ENCODE peak calls at places on chromosomes 1 and 21, in five cellular contexts. One of them, this sample, is unnamed.

GRCh38 chr1:38785285-38786039 is 74.1 kb downstream of the RRAGC start:
- DNase-seq in bronchial epithelial cell: peak; percentile 48
- DNase-seq in foreskin fibroblast: no peak
- DNase-seq in fibroblast of mammary gland: no peak
- DNase-seq in tibial artery: no peak
- DNase-seq in this sample: no peak

GRCh38 chr1:87512431-87512830 is 183.8 kb downstream of the LMO4 start:
- DNase-seq in bronchial epithelial cell: no peak
- DNase-seq in foreskin fibroblast: no peak
- DNase-seq in fibroblast of mammary gland: no peak
- DNase-seq in tibial artery: no peak
- DNase-seq in this sample: peak; percentile 7

GRCh38 chr1:228344631-228345072 is 62.0 kb downstream of the TRIM11 start:
- DNase-seq in bronchial epithelial cell: peak; percentile 49
- DNase-seq in foreskin fibroblast: no peak
- DNase-seq in fibroblast of mammary gland: no peak
- DNase-seq in tibial artery: peak; percentile 7
- DNase-seq in this sample: no peak

GRCh38 chr1:18463063-18463462 is 17.7 kb upstream of the KLHDC7A start:
- DNase-seq in bronchial epithelial cell: no peak
- DNase-seq in foreskin fibroblast: no peak
- DNase-seq in fibroblast of mammary gland: no peak
- DNase-seq in tibial artery: no peak
- DNase-seq in this sample: no peak

GRCh38 chr1:225626698-225627097 is 26.2 kb downstream of the ENAH start:
- DNase-seq in bronchial epithelial cell: peak; percentile 84
- DNase-seq in foreskin fibroblast: peak; percentile 31
- DNase-seq in fibroblast of mammary gland: peak; percentile 63
- DNase-seq in tibial artery: no peak
- DNase-seq in this sample: peak; percentile 38

GRCh38 chr1:8765253-8765652 is 52.2 kb downstream of the RERE start:
- DNase-seq in bronchial epithelial cell: no peak
- DNase-seq in foreskin fibroblast: no peak
- DNase-seq in fibroblast of mammary gland: no peak
- DNase-seq in tibial artery: no peak
- DNase-seq in this sample: no peak

GRCh38 chr1:172254521-172255222 is 165.8 kb upstream of the C1orf105 start:
- DNase-seq in bronchial epithelial cell: peak; percentile 94
- DNase-seq in foreskin fibroblast: peak; percentile 65
- DNase-seq in fibroblast of mammary gland: peak; percentile 90
- DNase-seq in tibial artery: no peak
- DNase-seq in this sample: peak; percentile 95

GRCh38 chr1:162939035-162939434 is 78.1 kb upstream of the CCDC190 start:
- DNase-seq in bronchial epithelial cell: no peak
- DNase-seq in foreskin fibroblast: no peak
- DNase-seq in fibroblast of mammary gland: no peak
- DNase-seq in tibial artery: no peak
- DNase-seq in this sample: no peak

GRCh38 chr1:93120614-93121013 is 41.5 kb downstream of the MTF2 start:
- DNase-seq in bronchial epithelial cell: no peak
- DNase-seq in foreskin fibroblast: no peak
- DNase-seq in fibroblast of mammary gland: no peak
- DNase-seq in tibial artery: no peak
- DNase-seq in this sample: no peak

GRCh38 chr1:3352084-3352951 is 102.1 kb upstream of the ARHGEF16 start:
- DNase-seq in bronchial epithelial cell: no peak
- DNase-seq in foreskin fibroblast: peak; percentile 80
- DNase-seq in fibroblast of mammary gland: peak; percentile 82
- DNase-seq in tibial artery: peak; percentile 82
- DNase-seq in this sample: peak; percentile 89

GRCh38 chr1:151775894-151776664 is 12.8 kb upstream of the MRPL9 start:
- DNase-seq in bronchial epithelial cell: no peak
- DNase-seq in foreskin fibroblast: no peak
- DNase-seq in fibroblast of mammary gland: no peak
- DNase-seq in tibial artery: no peak
- DNase-seq in this sample: no peak

GRCh38 chr1:30763654-30764248 is 6.2 kb upstream of the LAPTM5 start:
- DNase-seq in bronchial epithelial cell: no peak
- DNase-seq in foreskin fibroblast: peak; percentile 34
- DNase-seq in fibroblast of mammary gland: no peak
- DNase-seq in tibial artery: peak; percentile 60
- DNase-seq in this sample: peak; percentile 72

GRCh38 chr21:31191553-31191952 is 152.5 kb downstream of the TIAM1 start:
- DNase-seq in bronchial epithelial cell: no peak
- DNase-seq in foreskin fibroblast: no peak
- DNase-seq in fibroblast of mammary gland: no peak
- DNase-seq in tibial artery: no peak
- DNase-seq in this sample: no peak

GRCh38 chr1:23100074-23100748 is 68.4 kb downstream of the LUZP1 start:
- DNase-seq in bronchial epithelial cell: peak; percentile 92
- DNase-seq in foreskin fibroblast: peak; percentile 96
- DNase-seq in fibroblast of mammary gland: peak; percentile 97
- DNase-seq in tibial artery: peak; percentile 69
- DNase-seq in this sample: peak; percentile 92
- TF ChIP-seq CTCF in bronchial epithelial cell: no peak
- TF ChIP-seq CTCF in foreskin fibroblast: no peak
- TF ChIP-seq CTCF in fibroblast of mammary gland: no peak
- TF ChIP-seq CTCF in tibial artery: no peak
- TF ChIP-seq CTCF in this sample: no peak

GRCh38 chr1:1776672-1777393 is 1.4 kb downstream of the NADK start:
- DNase-seq in bronchial epithelial cell: no peak
- DNase-seq in foreskin fibroblast: no peak
- DNase-seq in fibroblast of mammary gland: no peak
- DNase-seq in tibial artery: no peak
- DNase-seq in this sample: no peak
- H3K4me3 ChIP-seq in bronchial epithelial cell: peak overlapping the region; percentile 96
- H3K4me3 ChIP-seq in foreskin fibroblast: peak overlapping the region; percentile 72
- H3K4me3 ChIP-seq in fibroblast of mammary gland: peak overlapping the region; percentile 77
- H3K4me3 ChIP-seq in tibial artery: peak overlapping the region; percentile 86
- H3K4me3 ChIP-seq in this sample: peak overlapping the region; percentile 70

GRCh38 chr1:96087719-96088118 is 633.9 kb upstream of the PTBP2 start:
- DNase-seq in bronchial epithelial cell: no peak
- DNase-seq in foreskin fibroblast: no peak
- DNase-seq in fibroblast of mammary gland: no peak
- DNase-seq in tibial artery: no peak
- DNase-seq in this sample: no peak

DNA sequence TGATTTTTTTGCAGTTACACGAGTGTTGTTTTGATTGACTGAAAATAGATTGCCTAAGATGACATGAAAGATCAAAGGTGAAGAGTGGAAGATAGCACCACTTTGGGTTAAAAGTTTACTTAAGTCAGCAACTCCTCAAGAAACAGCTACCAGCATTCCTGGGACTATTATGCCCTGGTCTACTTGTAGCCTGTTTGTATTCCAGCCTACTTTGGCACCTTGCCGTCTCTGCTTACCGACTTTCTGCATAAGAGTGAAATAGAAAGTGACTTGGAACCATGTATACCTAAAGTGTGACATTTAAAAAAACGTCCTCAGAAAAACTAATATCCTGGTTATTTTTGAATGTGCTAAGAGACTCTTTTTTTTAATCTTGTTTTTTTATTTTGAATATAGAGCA is 631.5 kb upstream of the PTBP2 start:
- DNase-seq in bronchial epithelial cell: no peak
- DNase-seq in foreskin fibroblast: no peak
- DNase-seq in fibroblast of mammary gland: no peak
- DNase-seq in tibial artery: no peak
- DNase-seq in this sample: no peak
- TF ChIP-seq CTCF in bronchial epithelial cell: no peak
- TF ChIP-seq CTCF in foreskin fibroblast: no peak
- TF ChIP-seq CTCF in fibroblast of mammary gland: no peak
- TF ChIP-seq CTCF in tibial artery: no peak
- TF ChIP-seq CTCF in this sample: no peak

DNA sequence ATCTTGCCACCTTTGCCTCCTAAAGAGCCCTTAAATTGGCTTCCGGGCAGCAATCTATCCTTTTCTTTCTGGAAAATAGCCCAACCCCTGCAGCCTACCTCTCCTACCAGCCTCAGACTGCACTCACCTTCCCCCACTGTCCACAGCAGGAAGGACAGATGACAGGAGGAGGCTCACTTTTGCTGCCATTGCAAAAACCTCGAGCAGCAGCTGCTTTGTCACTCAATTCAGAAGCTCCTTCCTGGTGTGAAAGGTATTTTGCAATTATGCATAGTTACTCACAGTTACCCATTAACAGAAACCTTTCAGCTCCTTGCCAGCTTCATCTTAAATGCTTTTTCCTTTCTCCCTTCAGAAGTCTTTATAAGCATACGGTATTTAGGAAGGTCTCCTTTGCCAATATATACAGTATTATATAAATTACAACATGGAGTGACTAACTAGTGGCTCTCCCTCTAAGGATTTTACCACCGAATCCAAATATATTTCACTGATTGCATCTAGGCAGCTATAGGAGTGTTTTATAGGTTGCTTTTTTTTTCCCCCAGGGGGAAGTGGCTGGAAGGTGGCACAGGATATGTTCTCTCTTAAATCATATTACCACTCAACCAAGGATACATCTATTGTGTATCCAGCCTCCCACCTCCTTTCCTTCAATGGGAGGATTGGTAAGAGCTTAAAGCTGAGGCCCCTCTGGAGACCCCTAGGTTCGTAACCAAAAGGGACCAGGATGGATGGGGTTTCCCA is 142.1 kb upstream of the IPO9 start:
- DNase-seq in bronchial epithelial cell: peak; percentile 60
- DNase-seq in foreskin fibroblast: no peak
- DNase-seq in fibroblast of mammary gland: no peak
- DNase-seq in tibial artery: no peak
- DNase-seq in this sample: no peak
- H3K4me3 ChIP-seq in bronchial epithelial cell: no peak overlapping the region
- H3K4me3 ChIP-seq in foreskin fibroblast: no peak overlapping the region
- H3K4me3 ChIP-seq in fibroblast of mammary gland: no peak overlapping the region
- H3K4me3 ChIP-seq in tibial artery: no peak overlapping the region
- H3K4me3 ChIP-seq in this sample: no peak overlapping the region

DNA sequence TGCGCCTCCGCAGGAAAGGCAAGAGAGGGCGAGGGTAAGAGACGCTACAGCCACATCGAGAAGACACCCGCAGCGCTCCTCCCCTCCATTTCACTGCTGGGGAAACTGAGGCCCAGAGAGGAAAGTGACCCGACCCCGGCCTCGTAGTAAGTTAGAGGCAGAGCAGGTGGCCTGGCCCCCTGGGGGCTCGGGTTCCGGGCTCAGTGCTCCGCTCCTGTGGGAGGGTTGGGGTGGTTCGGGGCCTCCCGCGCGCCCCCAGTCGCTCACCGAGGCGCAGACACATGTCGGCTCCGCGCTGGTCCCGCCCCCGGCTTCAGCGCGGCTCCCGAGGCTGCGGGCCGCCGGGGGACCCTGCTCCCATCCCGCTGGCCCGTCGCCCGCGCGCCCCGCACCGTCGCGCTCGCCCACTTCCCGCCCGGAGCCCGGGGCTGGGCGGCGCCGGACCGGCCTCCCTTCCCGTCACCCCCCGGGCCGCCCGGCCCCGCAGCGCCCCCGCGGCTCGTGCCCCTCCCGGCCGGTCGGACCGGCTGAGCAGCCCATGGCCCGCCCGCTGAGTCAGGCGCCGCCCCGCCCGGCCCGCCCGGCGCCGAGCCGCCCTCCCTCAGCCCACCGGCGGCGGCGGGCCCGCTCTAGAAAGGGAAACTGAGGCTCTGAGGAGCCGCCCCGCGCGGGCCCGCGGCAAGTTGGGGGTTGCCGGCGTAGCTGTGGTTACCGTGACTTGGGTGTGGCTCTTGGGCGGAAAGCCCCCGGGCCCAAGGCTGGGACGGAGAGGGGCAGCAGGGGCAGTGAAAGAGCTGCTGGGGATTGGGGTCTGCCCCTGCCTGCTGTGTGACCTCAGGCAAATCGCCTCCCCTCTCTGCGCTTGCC is at the start of gene TMEM54:
- DNase-seq in bronchial epithelial cell: peak; percentile 37
- DNase-seq in foreskin fibroblast: no peak
- DNase-seq in fibroblast of mammary gland: peak; percentile 18
- DNase-seq in tibial artery: no peak
- DNase-seq in this sample: no peak
- TF ChIP-seq CTCF in bronchial epithelial cell: peak; percentile 13
- TF ChIP-seq CTCF in foreskin fibroblast: no peak
- TF ChIP-seq CTCF in fibroblast of mammary gland: no peak
- TF ChIP-seq CTCF in tibial artery: no peak
- TF ChIP-seq CTCF in this sample: no peak

GRCh38 chr1:226882187-226882586 is 11.8 kb downstream of the PSEN2 start:
- DNase-seq in bronchial epithelial cell: no peak
- DNase-seq in foreskin fibroblast: no peak
- DNase-seq in fibroblast of mammary gland: no peak
- DNase-seq in tibial artery: no peak
- DNase-seq in this sample: no peak
- H3K4me3 ChIP-seq in bronchial epithelial cell: no peak overlapping the region
- H3K4me3 ChIP-seq in foreskin fibroblast: no peak overlapping the region
- H3K4me3 ChIP-seq in fibroblast of mammary gland: no peak overlapping the region
- H3K4me3 ChIP-seq in tibial artery: no peak overlapping the region
- H3K4me3 ChIP-seq in this sample: no peak overlapping the region

GRCh38 chr21:44800971-44801467 is 601 bp downstream of the UBE2G2 start:
- DNase-seq in bronchial epithelial cell: peak; percentile 48
- DNase-seq in foreskin fibroblast: no peak
- DNase-seq in fibroblast of mammary gland: peak; percentile 39
- DNase-seq in tibial artery: no peak
- DNase-seq in this sample: peak; percentile 32
- TF ChIP-seq CTCF in bronchial epithelial cell: peak; percentile 57
- TF ChIP-seq CTCF in foreskin fibroblast: peak; percentile 27
- TF ChIP-seq CTCF in fibroblast of mammary gland: peak; percentile 34
- TF ChIP-seq CTCF in tibial artery: peak; percentile 33
- TF ChIP-seq CTCF in this sample: peak; percentile 40